ENCODE peak calls at places on chromosome 21, in four cellular contexts. One of them, this sample, is unnamed.

GRCh38 chr21:44871576-44872265 is 1.8 kb downstream of the PTTG1IP start:
- DNase-seq in sciatic nerve: no peak
- DNase-seq in body of pancreas: no peak
- DNase-seq in iris pigment epithelial cell: peak
- DNase-seq in this sample: peak

GRCh38 chr21:32281531-32281930 is 2.7 kb upstream of the MIS18A start:
- DNase-seq in sciatic nerve: no peak
- DNase-seq in body of pancreas: no peak
- DNase-seq in iris pigment epithelial cell: no peak
- DNase-seq in this sample: no peak

GRCh38 chr21:46159390-46159789 is 4.0 kb upstream of the FTCD start:
- DNase-seq in sciatic nerve: no peak
- DNase-seq in body of pancreas: no peak
- DNase-seq in iris pigment epithelial cell: no peak
- DNase-seq in this sample: no peak

GRCh38 chr21:38351961-38352521 is 95.2 kb downstream of the KCNJ15 start:
- DNase-seq in sciatic nerve: no peak
- DNase-seq in body of pancreas: no peak
- DNase-seq in iris pigment epithelial cell: peak
- DNase-seq in this sample: peak

GRCh38 chr21:42731264-42732032 is 78.0 kb downstream of the PDE9A start:
- DNase-seq in sciatic nerve: no peak
- DNase-seq in body of pancreas: no peak
- DNase-seq in iris pigment epithelial cell: no peak
- DNase-seq in this sample: no peak

GRCh38 chr21:38913120-38913975 is 107.6 kb downstream of the ETS2 start:
- DNase-seq in sciatic nerve: peak
- DNase-seq in body of pancreas: peak
- DNase-seq in iris pigment epithelial cell: peak
- DNase-seq in this sample: no peak

GRCh38 chr21:14290584-14290983 is 74.6 kb downstream of the RBM11 start:
- DNase-seq in sciatic nerve: no peak
- DNase-seq in body of pancreas: no peak
- DNase-seq in iris pigment epithelial cell: no peak
- DNase-seq in this sample: no peak

GRCh38 chr21:46058339-46059145 is 39.4 kb upstream of the COL6A2 start:
- DNase-seq in sciatic nerve: peak
- DNase-seq in body of pancreas: no peak
- DNase-seq in iris pigment epithelial cell: no peak
- DNase-seq in this sample: no peak

GRCh38 chr21:35427320-35428040 is 378.4 kb upstream of the RUNX1 start:
- DNase-seq in sciatic nerve: peak
- DNase-seq in body of pancreas: no peak
- DNase-seq in iris pigment epithelial cell: no peak
- DNase-seq in this sample: no peak

GRCh38 chr21:35053356-35054096 is 4.4 kb upstream of the RUNX1 start:
- DNase-seq in sciatic nerve: no peak
- DNase-seq in body of pancreas: no peak
- DNase-seq in iris pigment epithelial cell: no peak
- DNase-seq in this sample: no peak

GRCh38 chr21:26405735-26406361 is 167.2 kb downstream of the CYYR1 start:
- DNase-seq in sciatic nerve: no peak
- DNase-seq in body of pancreas: no peak
- DNase-seq in iris pigment epithelial cell: peak
- DNase-seq in this sample: peak

GRCh38 chr21:46639489-46640386 is 4.3 kb downstream of the PRMT2 start:
- DNase-seq in sciatic nerve: no peak
- DNase-seq in body of pancreas: no peak
- DNase-seq in iris pigment epithelial cell: no peak
- DNase-seq in this sample: peak